ENCODE peak calls at places on chromosomes 16 and 17, in nine cellular contexts. R, S, W, L, D, K, A, O and Y are unnamed samples.

GRCh38 chr17:55285340-55286301 is 20.9 kb downstream of the HLF start:
- DNase-seq in R (peak), S (peak), L (no peak), A (peak), W (peak), O (peak), K (peak), D (no peak), Y (no peak)

GRCh38 chr17:79620207-79621038 is 9.6 kb upstream of the RBFOX3 start:
- DNase-seq in S (no peak), L (no peak), W (peak), O (no peak), D (no peak), K (no peak), A (no peak), R (peak), Y (peak)

GRCh38 chr16:3266873-3267537 is 10.6 kb upstream of the MEFV start:
- DNase-seq in S (peak), L (no peak), D (peak), A (no peak), K (peak), R (no peak), O (no peak), W (no peak), Y (peak)

GRCh38 chr16:66026211-66026610 is 340.3 kb upstream of the CDH5 start:
- DNase-seq in A (no peak), D (no peak), K (no peak), R (no peak), W (no peak), S (no peak), O (no peak), L (no peak), Y (peak)

GRCh38 chr17:15502315-15503112 is 35.1 kb upstream of the CDRT4 start:
- DNase-seq in L (no peak), W (peak), S (peak), D (peak), O (peak), K (peak), A (peak), R (peak), Y (peak)

GRCh38 chr16:69083306-69083941 is 22.0 kb upstream of the HAS3 start:
- DNase-seq in K (no peak), W (no peak), S (no peak), A (no peak), O (no peak), D (no peak), L (no peak), R (no peak), Y (no peak)

GRCh38 chr16:85367485-85367884 is 245.6 kb upstream of the GSE1 start:
- DNase-seq in O (no peak), L (no peak), D (no peak), S (no peak), W (no peak), K (no peak), R (no peak), A (no peak), Y (no peak)

GRCh38 chr17:6080711-6081430 is 10.7 kb downstream of the WSCD1 start:
- DNase-seq in R (no peak), W (no peak), L (no peak), S (no peak), A (no peak), D (no peak), O (no peak), K (no peak), Y (no peak)

GRCh38 chr16:8528471-8528870 is 61.8 kb downstream of the TMEM114 start:
- DNase-seq in A (no peak), K (no peak), L (no peak), R (no peak), W (no peak), D (no peak), S (no peak), O (no peak), Y (no peak)

GRCh38 chr16:24253192-24253591 is 2.9 kb upstream of the CACNG3 start:
- DNase-seq in W (no peak), L (no peak), A (peak), R (peak), O (peak), K (peak), D (peak), S (peak), Y (peak)

GRCh38 chr17:14067347-14067746 is 2.0 kb upstream of the COX10 start:
- DNase-seq in W (no peak), O (no peak), K (no peak), D (no peak), A (no peak), R (no peak), S (no peak), L (no peak), Y (no peak)

GRCh38 chr17:42111901-42112551 is 488 bp downstream of the DHX58 start:
- DNase-seq in O (no peak), A (peak), K (no peak), S (peak), W (no peak), L (no peak), R (peak), D (no peak), Y (no peak)

GRCh38 chr16:14284930-14285541 is 213.9 kb downstream of the MRTFB start:
- DNase-seq in S (no peak), O (no peak), K (no peak), W (no peak), L (peak), R (no peak), D (peak), A (no peak), Y (no peak)

GRCh38 chr16:10693889-10694288 is 841 bp downstream of the TEKT5 start:
- DNase-seq in A (no peak), L (no peak), K (no peak), S (no peak), W (no peak), D (no peak), O (no peak), R (no peak), Y (no peak)

GRCh38 chr16:79334127-79334526 is 266.4 kb downstream of the MAF start:
- DNase-seq in S (no peak), O (no peak), L (no peak), A (peak), D (no peak), W (no peak), K (no peak), R (no peak), Y (peak)

GRCh38 chr16:65828296-65828695 is 538.2 kb upstream of the CDH5 start:
- DNase-seq in D (no peak), L (no peak), K (no peak), R (no peak), O (no peak), W (no peak), A (no peak), S (no peak), Y (peak)

GRCh38 chr16:72125635-72126428 is 32.2 kb downstream of the DHX38 start:
- DNase-seq in A (no peak), O (no peak), K (no peak), D (no peak), W (no peak), R (no peak), S (no peak), L (no peak), Y (no peak)

GRCh38 chr17:46811978-46812583 is 6.4 kb downstream of the WNT3 start:
- DNase-seq in L (no peak), K (peak), D (no peak), O (no peak), A (no peak), R (no peak), W (no peak), S (peak), Y (peak)

GRCh38 chr17:62929320-62929719 is 36.7 kb upstream of the TANC2 start:
- DNase-seq in L (no peak), A (no peak), R (no peak), S (no peak), O (no peak), D (peak), W (no peak), K (no peak), Y (no peak)

GRCh38 chr16:1429026-1429425 is 1.9 kb upstream of the PERCC1 start:
- DNase-seq in R (no peak), K (no peak), L (no peak), D (no peak), A (no peak), W (no peak), S (no peak), O (no peak), Y (no peak)

GRCh38 chr17:18043491-18043890 is 4.3 kb downstream of the GID4 start:
- DNase-seq in A (no peak), S (peak), W (no peak), K (peak), L (no peak), R (no peak), D (peak), O (no peak), Y (no peak)

GRCh38 chr16:67163164-67163902 is 1.2 kb upstream of the HSF4 start:
- DNase-seq in S (peak), A (no peak), W (no peak), R (peak), O (peak), L (no peak), D (no peak), K (peak), Y (peak)

GRCh38 chr16:69796285-69797118 is 34.4 kb downstream of the WWP2 start:
- DNase-seq in W (no peak), L (peak), S (peak), K (peak), R (peak), O (peak), A (peak), D (peak), Y (peak)

GRCh38 chr16:4828567-4829320 is 18.3 kb downstream of the GLYR1 start:
- DNase-seq in W (no peak), R (no peak), K (no peak), A (no peak), L (no peak), D (no peak), S (no peak), O (peak), Y (no peak)

GRCh38 chr17:17769869-17770361 is 66.9 kb downstream of the SREBF1 start:
- DNase-seq in O (no peak), R (no peak), A (no peak), L (peak), S (no peak), W (no peak), K (no peak), D (no peak), Y (peak)

GRCh38 chr16:1188781-1189189 is 35.9 kb downstream of the CACNA1H start:
- DNase-seq in W (no peak), A (peak), L (no peak), K (peak), S (peak), R (no peak), D (no peak), O (peak), Y (no peak)

GRCh38 chr16:69499541-69500255 is 66.1 kb upstream of the NFAT5 start:
- DNase-seq in R (no peak), D (no peak), A (no peak), S (no peak), L (no peak), W (no peak), O (no peak), K (no peak), Y (no peak)

GRCh38 chr17:41909088-41909487 is 9.7 kb downstream of the ACLY start:
- DNase-seq in W (no peak), D (no peak), S (no peak), A (no peak), R (no peak), L (no peak), K (no peak), O (no peak), Y (peak)

GRCh38 chr17:49793309-49793708 is 4.8 kb downstream of the KAT7 start:
- DNase-seq in R (no peak), K (no peak), A (no peak), D (no peak), O (no peak), L (no peak), S (no peak), W (no peak), Y (no peak)

GRCh38 chr17:47789611-47790520 is 31.7 kb downstream of the OSBPL7 start:
- DNase-seq in S (peak), O (peak), D (no peak), A (peak), R (peak), W (no peak), K (peak), L (peak), Y (peak)

GRCh38 chr17:57894848-57895247 is 45.0 kb upstream of the MRPS23 start:
- DNase-seq in O (no peak), S (no peak), A (no peak), R (no peak), K (no peak), L (no peak), W (no peak), D (no peak), Y (no peak)
- H3K27ac ChIP-seq in O (peak), S (no peak), A (peak), R (peak), K (no peak), L (peak), W (peak), D (no peak), Y (no peak)

GRCh38 chr17:78421534-78422266 is 43.3 kb downstream of the PGS1 start:
- DNase-seq in A (peak), S (peak), K (peak), L (peak), R (peak), D (peak), O (peak), W (no peak), Y (peak)
- TF ChIP-seq CTCF in A (peak), S (peak), K (peak), L (peak), R (peak), D (peak), O (peak), W (peak), Y (peak)

DNA sequence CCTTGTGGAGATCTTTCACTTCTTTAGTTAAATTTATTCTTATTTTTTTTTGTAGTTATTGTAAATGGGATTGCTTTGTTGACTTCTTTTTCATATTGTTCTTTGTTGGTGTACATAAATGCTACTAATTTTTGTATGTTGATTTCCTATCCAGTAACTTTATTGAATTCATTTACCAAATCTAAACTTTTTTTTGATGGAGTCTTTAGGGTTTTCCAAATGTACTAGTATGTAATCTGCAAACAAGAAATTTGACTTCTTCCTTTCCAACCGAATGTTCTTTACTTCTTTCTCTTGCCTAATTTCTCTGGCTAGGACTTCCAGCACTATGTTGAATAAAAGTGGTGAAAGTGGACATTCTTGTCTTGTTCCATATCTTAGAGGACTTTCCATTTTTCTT is 41.8 kb upstream of the NACA2 start:
- DNase-seq in R (no peak), W (no peak), S (no peak), L (no peak), O (no peak), D (no peak), A (no peak), K (no peak), Y (no peak)
- H3K27ac ChIP-seq in R (no peak), W (no peak), S (no peak), L (no peak), O (no peak), D (no peak), A (no peak), K (no peak), Y (no peak)

GRCh38 chr17:45284176-45285140 is 22.6 kb upstream of the SPATA32 start:
- DNase-seq in A (no peak), L (no peak), W (peak), O (peak), K (no peak), R (no peak), D (no peak), S (no peak), Y (peak)
- TF ChIP-seq CTCF in A (peak), L (peak), W (no peak), O (peak), K (peak), R (no peak), D (peak), S (peak), Y (peak)

GRCh38 chr16:81121474-81121990 is 25.3 kb upstream of the GCSH start:
- DNase-seq in S (no peak), A (no peak), L (no peak), W (no peak), O (no peak), D (no peak), K (no peak), R (no peak), Y (no peak)
- H3K27ac ChIP-seq in S (no peak), A (no peak), L (no peak), W (no peak), O (no peak), D (no peak), K (no peak), R (no peak), Y (no peak)

GRCh38 chr16:56630134-56630533 is 2.3 kb upstream of the MT1M start:
- DNase-seq in D (no peak), L (no peak), A (no peak), R (no peak), S (no peak), W (no peak), O (no peak), K (no peak), Y (no peak)
- TF ChIP-seq CTCF in D (no peak), L (no peak), A (no peak), R (no peak), S (no peak), W (no peak), O (no peak), K (no peak), Y (no peak)